ENCODE peak calls at places on chromosomes 2 and 18, in seven cellular contexts. One of them, this sample, is unnamed.

GRCh38 chr18:74521068-74521725 is 13.1 kb upstream of the CNDP1 start:
- DNase-seq in neural crest cell: no peak
- DNase-seq in CD8-positive, alpha-beta T cell: no peak
- DNase-seq in ovary: no peak
- DNase-seq in A549: no peak
- DNase-seq in brain microvascular endothelial cell: no peak
- DNase-seq in AG04449: no peak
- DNase-seq in this sample: no peak

GRCh38 chr2:150007815-150008430 is 420.3 kb upstream of the MMADHC start:
- DNase-seq in neural crest cell: no peak
- DNase-seq in CD8-positive, alpha-beta T cell: no peak
- DNase-seq in ovary: no peak
- DNase-seq in A549: no peak
- DNase-seq in brain microvascular endothelial cell: no peak
- DNase-seq in AG04449: no peak
- DNase-seq in this sample: no peak

GRCh38 chr2:18651842-18652774 is 62.7 kb upstream of the NT5C1B start:
- DNase-seq in neural crest cell: no peak
- DNase-seq in CD8-positive, alpha-beta T cell: no peak
- DNase-seq in ovary: no peak
- DNase-seq in A549: no peak
- DNase-seq in brain microvascular endothelial cell: peak
- DNase-seq in AG04449: peak
- DNase-seq in this sample: no peak

GRCh38 chr2:201983174-201983573 is 50.5 kb upstream of the FZD7 start:
- DNase-seq in neural crest cell: no peak
- DNase-seq in CD8-positive, alpha-beta T cell: no peak
- DNase-seq in ovary: no peak
- DNase-seq in A549: no peak
- DNase-seq in brain microvascular endothelial cell: no peak
- DNase-seq in AG04449: no peak
- DNase-seq in this sample: no peak

GRCh38 chr18:10081477-10081876 is 167.7 kb downstream of the VAPA start:
- DNase-seq in neural crest cell: no peak
- DNase-seq in CD8-positive, alpha-beta T cell: no peak
- DNase-seq in ovary: no peak
- DNase-seq in A549: no peak
- DNase-seq in brain microvascular endothelial cell: no peak
- DNase-seq in AG04449: no peak
- DNase-seq in this sample: no peak

GRCh38 chr2:204265701-204266310 is 279.5 kb upstream of the PARD3B start:
- DNase-seq in neural crest cell: no peak
- DNase-seq in CD8-positive, alpha-beta T cell: no peak
- DNase-seq in ovary: no peak
- DNase-seq in A549: no peak
- DNase-seq in brain microvascular endothelial cell: no peak
- DNase-seq in AG04449: no peak
- DNase-seq in this sample: no peak

GRCh38 chr2:164747786-164748433 is 93.7 kb downstream of the COBLL1 start:
- DNase-seq in neural crest cell: no peak
- DNase-seq in CD8-positive, alpha-beta T cell: no peak
- DNase-seq in ovary: no peak
- DNase-seq in A549: no peak
- DNase-seq in brain microvascular endothelial cell: no peak
- DNase-seq in AG04449: no peak
- DNase-seq in this sample: no peak

GRCh38 chr2:100262043-100262442 is 60.3 kb downstream of the LONRF2 start:
- DNase-seq in neural crest cell: no peak
- DNase-seq in CD8-positive, alpha-beta T cell: no peak
- DNase-seq in ovary: no peak
- DNase-seq in A549: no peak
- DNase-seq in brain microvascular endothelial cell: no peak
- DNase-seq in AG04449: no peak
- DNase-seq in this sample: no peak

GRCh38 chr18:3605562-3606443 is 155.8 kb downstream of the TGIF1 start:
- DNase-seq in neural crest cell: no peak
- DNase-seq in CD8-positive, alpha-beta T cell: no peak
- DNase-seq in ovary: no peak
- DNase-seq in A549: no peak
- DNase-seq in brain microvascular endothelial cell: peak
- DNase-seq in AG04449: no peak
- DNase-seq in this sample: no peak

GRCh38 chr2:68258854-68259253 is 6.5 kb upstream of the PPP3R1 start:
- DNase-seq in neural crest cell: no peak
- DNase-seq in CD8-positive, alpha-beta T cell: no peak
- DNase-seq in ovary: no peak
- DNase-seq in A549: no peak
- DNase-seq in brain microvascular endothelial cell: no peak
- DNase-seq in AG04449: no peak
- DNase-seq in this sample: no peak

GRCh38 chr18:22559414-22560282 is 141.9 kb upstream of the CTAGE1 start:
- DNase-seq in neural crest cell: peak
- DNase-seq in CD8-positive, alpha-beta T cell: no peak
- DNase-seq in ovary: peak
- DNase-seq in A549: peak
- DNase-seq in brain microvascular endothelial cell: peak
- DNase-seq in AG04449: no peak
- DNase-seq in this sample: no peak

GRCh38 chr2:160257015-160257741 is 57.1 kb upstream of the ITGB6 start:
- DNase-seq in neural crest cell: no peak
- DNase-seq in CD8-positive, alpha-beta T cell: no peak
- DNase-seq in ovary: no peak
- DNase-seq in A549: peak
- DNase-seq in brain microvascular endothelial cell: no peak
- DNase-seq in AG04449: no peak
- DNase-seq in this sample: no peak

GRCh38 chr2:102615620-102616436 is 3.5 kb upstream of the SLC9A2 start:
- DNase-seq in neural crest cell: peak
- DNase-seq in CD8-positive, alpha-beta T cell: no peak
- DNase-seq in ovary: no peak
- DNase-seq in A549: peak
- DNase-seq in brain microvascular endothelial cell: peak
- DNase-seq in AG04449: peak
- DNase-seq in this sample: peak

GRCh38 chr18:67104700-67105284 is 411.7 kb downstream of the DSEL start:
- DNase-seq in neural crest cell: peak
- DNase-seq in CD8-positive, alpha-beta T cell: no peak
- DNase-seq in ovary: peak
- DNase-seq in A549: peak
- DNase-seq in brain microvascular endothelial cell: peak
- DNase-seq in AG04449: peak
- DNase-seq in this sample: no peak
- TF ChIP-seq CTCF in neural crest cell: peak
- TF ChIP-seq CTCF in CD8-positive, alpha-beta T cell: peak
- TF ChIP-seq CTCF in ovary: no peak
- TF ChIP-seq CTCF in A549: peak
- TF ChIP-seq CTCF in brain microvascular endothelial cell: peak
- TF ChIP-seq CTCF in AG04449: peak
- TF ChIP-seq CTCF in this sample: peak

GRCh38 chr2:12032975-12033374 is 286.5 kb downstream of the LPIN1 start:
- DNase-seq in neural crest cell: no peak
- DNase-seq in CD8-positive, alpha-beta T cell: no peak
- DNase-seq in ovary: no peak
- DNase-seq in A549: no peak
- DNase-seq in brain microvascular endothelial cell: no peak
- DNase-seq in AG04449: no peak
- DNase-seq in this sample: no peak

GRCh38 chr2:12034303-12034861 is 287.9 kb downstream of the LPIN1 start:
- DNase-seq in neural crest cell: no peak
- DNase-seq in CD8-positive, alpha-beta T cell: no peak
- DNase-seq in ovary: no peak
- DNase-seq in A549: no peak
- DNase-seq in brain microvascular endothelial cell: no peak
- DNase-seq in AG04449: no peak
- DNase-seq in this sample: no peak

GRCh38 chr2:12033494-12033893 is 287.1 kb downstream of the LPIN1 start:
- DNase-seq in neural crest cell: no peak
- DNase-seq in CD8-positive, alpha-beta T cell: no peak
- DNase-seq in ovary: no peak
- DNase-seq in A549: no peak
- DNase-seq in brain microvascular endothelial cell: no peak
- DNase-seq in AG04449: no peak
- DNase-seq in this sample: no peak

GRCh38 chr2:12031871-12032270 is 285.4 kb downstream of the LPIN1 start:
- DNase-seq in neural crest cell: no peak
- DNase-seq in CD8-positive, alpha-beta T cell: no peak
- DNase-seq in ovary: no peak
- DNase-seq in A549: no peak
- DNase-seq in brain microvascular endothelial cell: no peak
- DNase-seq in AG04449: no peak
- DNase-seq in this sample: no peak

DNA sequence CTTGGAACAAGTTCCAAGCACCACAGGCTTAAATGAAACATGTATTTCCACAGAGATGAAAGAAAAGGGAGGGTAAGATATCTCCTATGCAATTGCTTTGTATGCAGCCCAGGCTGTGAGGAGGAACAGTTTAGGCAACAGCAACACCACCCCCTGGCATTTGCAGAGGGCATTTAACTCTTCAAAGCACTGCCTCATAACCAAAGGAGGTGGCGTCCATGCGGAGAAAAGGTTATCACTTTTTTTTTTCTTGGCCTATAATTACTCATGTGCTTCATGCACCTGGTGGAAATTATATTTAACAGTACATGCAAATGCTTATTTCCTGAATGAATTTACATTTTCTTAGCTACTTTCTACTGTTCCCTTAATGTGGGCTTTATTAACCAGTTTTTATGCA is 286.0 kb downstream of the LPIN1 start:
- DNase-seq in neural crest cell: no peak
- DNase-seq in CD8-positive, alpha-beta T cell: no peak
- DNase-seq in ovary: no peak
- DNase-seq in A549: no peak
- DNase-seq in brain microvascular endothelial cell: no peak
- DNase-seq in AG04449: no peak
- DNase-seq in this sample: no peak
- TF ChIP-seq CTCF in neural crest cell: no peak
- TF ChIP-seq CTCF in CD8-positive, alpha-beta T cell: no peak
- TF ChIP-seq CTCF in ovary: no peak
- TF ChIP-seq CTCF in A549: no peak
- TF ChIP-seq CTCF in brain microvascular endothelial cell: no peak
- TF ChIP-seq CTCF in AG04449: no peak
- TF ChIP-seq CTCF in this sample: peak

GRCh38 chr2:234996467-234997270 is 44.9 kb downstream of the SH3BP4 start:
- DNase-seq in neural crest cell: no peak
- DNase-seq in CD8-positive, alpha-beta T cell: no peak
- DNase-seq in ovary: no peak
- DNase-seq in A549: peak
- DNase-seq in brain microvascular endothelial cell: peak
- DNase-seq in AG04449: peak
- DNase-seq in this sample: peak
- TF ChIP-seq CTCF in neural crest cell: no peak
- TF ChIP-seq CTCF in CD8-positive, alpha-beta T cell: no peak
- TF ChIP-seq CTCF in ovary: no peak
- TF ChIP-seq CTCF in A549: no peak
- TF ChIP-seq CTCF in brain microvascular endothelial cell: peak
- TF ChIP-seq CTCF in AG04449: peak
- TF ChIP-seq CTCF in this sample: peak

DNA sequence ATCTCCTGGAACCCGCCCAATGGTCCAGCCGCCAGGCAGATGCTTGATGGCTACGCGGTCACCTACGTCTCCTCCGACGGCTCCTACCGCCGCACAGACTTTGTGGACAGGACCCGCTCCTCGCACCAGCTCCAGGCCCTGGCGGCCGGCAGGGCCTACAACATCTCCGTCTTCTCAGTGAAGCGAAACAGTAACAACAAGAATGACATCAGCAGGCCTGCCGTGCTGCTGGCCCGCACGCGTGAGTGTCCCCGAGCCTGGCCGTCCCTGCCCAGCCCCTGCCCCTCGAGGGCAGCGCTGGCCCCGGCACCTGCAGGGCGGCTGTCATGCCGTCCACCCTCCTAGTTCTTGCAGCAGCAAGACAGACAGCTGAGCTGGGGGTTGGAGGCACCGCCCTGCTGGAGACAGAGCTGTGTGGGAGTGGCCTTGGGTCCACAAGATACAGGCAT is 36.7 kb downstream of the MTERF4 start:
- DNase-seq in neural crest cell: no peak
- DNase-seq in CD8-positive, alpha-beta T cell: no peak
- DNase-seq in ovary: no peak
- DNase-seq in A549: no peak
- DNase-seq in brain microvascular endothelial cell: no peak
- DNase-seq in AG04449: no peak
- DNase-seq in this sample: no peak
- TF ChIP-seq CTCF in neural crest cell: no peak
- TF ChIP-seq CTCF in CD8-positive, alpha-beta T cell: no peak
- TF ChIP-seq CTCF in ovary: no peak
- TF ChIP-seq CTCF in A549: no peak
- TF ChIP-seq CTCF in brain microvascular endothelial cell: no peak
- TF ChIP-seq CTCF in AG04449: no peak
- TF ChIP-seq CTCF in this sample: no peak

GRCh38 chr18:28559511-28559910 is 382.6 kb upstream of the CDH2 start:
- DNase-seq in neural crest cell: no peak
- DNase-seq in CD8-positive, alpha-beta T cell: no peak
- DNase-seq in ovary: no peak
- DNase-seq in A549: no peak
- DNase-seq in brain microvascular endothelial cell: no peak
- DNase-seq in AG04449: no peak
- DNase-seq in this sample: no peak
- TF ChIP-seq CTCF in neural crest cell: no peak
- TF ChIP-seq CTCF in CD8-positive, alpha-beta T cell: no peak
- TF ChIP-seq CTCF in ovary: no peak
- TF ChIP-seq CTCF in A549: no peak
- TF ChIP-seq CTCF in brain microvascular endothelial cell: no peak
- TF ChIP-seq CTCF in AG04449: no peak
- TF ChIP-seq CTCF in this sample: no peak

GRCh38 chr18:69002233-69002632 is 204.4 kb downstream of the CCDC102B start:
- DNase-seq in neural crest cell: no peak
- DNase-seq in CD8-positive, alpha-beta T cell: no peak
- DNase-seq in ovary: no peak
- DNase-seq in A549: no peak
- DNase-seq in brain microvascular endothelial cell: no peak
- DNase-seq in AG04449: no peak
- DNase-seq in this sample: no peak
- TF ChIP-seq CTCF in neural crest cell: peak
- TF ChIP-seq CTCF in CD8-positive, alpha-beta T cell: no peak
- TF ChIP-seq CTCF in ovary: no peak
- TF ChIP-seq CTCF in A549: no peak
- TF ChIP-seq CTCF in brain microvascular endothelial cell: peak
- TF ChIP-seq CTCF in AG04449: no peak
- TF ChIP-seq CTCF in this sample: peak

This sample was measured in chondrocyte.